ENCODE peak calls at places on chromosomes 3 and 15, in ten cellular contexts. Z, X, V, N, Y, O, A, C, F and L are unnamed samples. For H3K27me3 and H3K4me1, the result is how much of the 10 kb centered on the place peaks cover.

GRCh38 chr15:99928429-99928981 is 195.3 kb upstream of the LYSMD4 start:
- DNase-seq in Z (peak), X (peak), V (peak), N (peak), Y (peak), O (peak), A (peak), C (peak), F (peak), L (peak)

GRCh38 chr3:177618873-177619771 is 421.8 kb upstream of the TBL1XR1 start:
- DNase-seq in Z (peak), X (peak), V (no peak), N (no peak), Y (no peak), O (no peak), A (no peak), C (no peak), F (no peak), L (no peak)

GRCh38 chr3:69439683-69440270 is 53.9 kb upstream of the FRMD4B start:
- DNase-seq in Z (peak), X (peak), V (no peak), N (no peak), Y (no peak), O (no peak), A (no peak), C (no peak), F (no peak), L (no peak)

GRCh38 chr3:28022916-28023315 is 218.5 kb upstream of the CMC1 start:
- DNase-seq in Z (no peak), X (no peak), V (no peak), N (no peak), Y (no peak), O (no peak), A (no peak), C (no peak), F (no peak), L (no peak)

GRCh38 chr15:78302579-78302978 is 3.2 kb upstream of the SKIC8 start:
- DNase-seq in Z (peak), X (peak), V (no peak), N (no peak), Y (no peak), O (no peak), A (no peak), C (no peak), F (no peak), L (no peak)

GRCh38 chr15:77533530-77533929 is 99.2 kb downstream of the LINGO1 start:
- DNase-seq in Z (no peak), X (no peak), V (no peak), N (no peak), Y (no peak), O (no peak), A (no peak), C (no peak), F (peak), L (peak)

GRCh38 chr3:53350652-53351051 is 3.3 kb upstream of the DCP1A start:
- DNase-seq in Z (peak), X (peak), V (no peak), N (no peak), Y (no peak), O (no peak), A (peak), C (no peak), F (no peak), L (peak)

GRCh38 chr3:185059766-185060165 is 93.1 kb downstream of the C3orf70 start:
- DNase-seq in Z (no peak), X (no peak), V (no peak), N (no peak), Y (no peak), O (no peak), A (peak), C (no peak), F (no peak), L (no peak)

GRCh38 chr3:13574798-13575451 is 26.0 kb downstream of the FBLN2 start:
- DNase-seq in Z (peak), X (no peak), V (no peak), N (peak), Y (no peak), O (no peak), A (no peak), C (no peak), F (no peak), L (peak)

GRCh38 chr3:159764211-159765024 is 224.2 kb upstream of the IL12A start:
- DNase-seq in Z (peak), X (peak), V (peak), N (peak), Y (no peak), O (no peak), A (peak), C (peak), F (peak), L (no peak)

GRCh38 chr3:37985637-37986320 is 4.8 kb upstream of the VILL start:
- DNase-seq in Z (peak), X (peak), V (peak), N (peak), Y (no peak), O (peak), A (peak), C (peak), F (peak), L (peak)

GRCh38 chr15:70505411-70505919 is 257.9 kb downstream of the UACA start:
- DNase-seq in Z (peak), X (peak), V (no peak), N (no peak), Y (no peak), O (no peak), A (no peak), C (peak), F (no peak), L (no peak)

GRCh38 chr3:53169045-53169831 is 8.2 kb downstream of the PRKCD start:
- DNase-seq in Z (no peak), X (no peak), V (no peak), N (peak), Y (no peak), O (peak), A (no peak), C (no peak), F (no peak), L (peak)

GRCh38 chr3:121998588-121999473 is 23.2 kb downstream of the ILDR1 start:
- DNase-seq in Z (no peak), X (no peak), V (no peak), N (no peak), Y (no peak), O (no peak), A (no peak), C (no peak), F (no peak), L (peak)

GRCh38 chr3:126770096-126770495 is 66.1 kb downstream of the CHCHD6 start:
- DNase-seq in Z (no peak), X (no peak), V (no peak), N (no peak), Y (no peak), O (no peak), A (no peak), C (no peak), F (no peak), L (no peak)

GRCh38 chr3:170502297-170502696 is 83.6 kb downstream of the SLC7A14 start:
- DNase-seq in Z (peak), X (peak), V (no peak), N (peak), Y (no peak), O (no peak), A (no peak), C (no peak), F (no peak), L (no peak)

GRCh38 chr15:82021992-82022391 is 23.8 kb downstream of the MEX3B start:
- DNase-seq in Z (peak), X (peak), V (no peak), N (peak), Y (no peak), O (no peak), A (no peak), C (no peak), F (no peak), L (no peak)

GRCh38 chr3:179811321-179812095 is 158.7 kb downstream of the USP13 start:
- DNase-seq in Z (peak), X (peak), V (no peak), N (peak), Y (no peak), O (peak), A (peak), C (no peak), F (no peak), L (peak)

GRCh38 chr3:171936231-171936841 is 93.2 kb downstream of the TMEM212 start:
- DNase-seq in Z (peak), X (peak), V (no peak), N (no peak), Y (no peak), O (no peak), A (no peak), C (no peak), F (no peak), L (no peak)

GRCh38 chr3:195197764-195198423 is 73.1 kb downstream of the XXYLT1 start:
- DNase-seq in Z (peak), X (peak), V (no peak), N (no peak), Y (no peak), O (peak), A (no peak), C (no peak), F (no peak), L (peak)

GRCh38 chr3:16056210-16056607 is 118.3 kb upstream of the GALNT15 start:
- DNase-seq in Z (no peak), X (peak), V (no peak), N (peak), Y (no peak), O (no peak), A (no peak), C (no peak), F (no peak), L (no peak)

GRCh38 chr15:40357723-40358491 is at the start of gene DISP2:
- DNase-seq in Z (peak), X (peak), V (peak), N (peak), Y (no peak), O (peak), A (peak), C (peak), F (peak), L (peak)

GRCh38 chr3:143383433-143383832 is 263.9 kb downstream of the CHST2 start:
- DNase-seq in Z (no peak), X (no peak), V (no peak), N (no peak), Y (no peak), O (no peak), A (no peak), C (no peak), F (no peak), L (no peak)

GRCh38 chr15:99550077-99550476 is 15.7 kb upstream of the MEF2A start:
- DNase-seq in Z (no peak), X (no peak), V (no peak), N (no peak), Y (no peak), O (no peak), A (no peak), C (no peak), F (no peak), L (no peak)

GRCh38 chr3:146501752-146502151 is 32.4 kb upstream of the PLSCR2 start:
- DNase-seq in Z (no peak), X (no peak), V (no peak), N (no peak), Y (no peak), O (no peak), A (no peak), C (no peak), F (no peak), L (no peak)

GRCh38 chr3:146505496-146505895 is 36.1 kb upstream of the PLSCR2 start:
- DNase-seq in Z (no peak), X (peak), V (no peak), N (no peak), Y (no peak), O (no peak), A (no peak), C (no peak), F (no peak), L (no peak)

GRCh38 chr3:146502887-146503458 is 33.6 kb upstream of the PLSCR2 start:
- DNase-seq in Z (peak), X (no peak), V (no peak), N (no peak), Y (no peak), O (no peak), A (no peak), C (no peak), F (no peak), L (no peak)

GRCh38 chr3:146504546-146505197 is 35.3 kb upstream of the PLSCR2 start:
- DNase-seq in Z (no peak), X (no peak), V (no peak), N (no peak), Y (no peak), O (no peak), A (no peak), C (no peak), F (no peak), L (peak)

GRCh38 chr3:146503459-146504202 is 34.3 kb upstream of the PLSCR2 start:
- DNase-seq in Z (peak), X (peak), V (no peak), N (no peak), Y (no peak), O (no peak), A (peak), C (no peak), F (no peak), L (no peak)
- TF ChIP-seq CTCF in Z (no peak), X (no peak), V (no peak), N (no peak), Y (no peak), O (no peak), A (no peak), C (no peak), F (no peak), L (peak)

GRCh38 chr3:123357275-123357674 is 91.6 kb downstream of the ADCY5 start:
- DNase-seq in Z (no peak), X (no peak), V (no peak), N (no peak), Y (no peak), O (no peak), A (no peak), C (peak), F (no peak), L (peak)
- H3K27me3 ChIP-seq in Z (under half), X (under half), V (under half), N (under half), Y (under half), O (under half), A (under half), C (under half), F (under half), L (under half)

GRCh38 chr3:194160158-194160557 is 24.2 kb downstream of the HES1 start:
- DNase-seq in Z (no peak), X (no peak), V (no peak), N (no peak), Y (no peak), O (no peak), A (no peak), C (no peak), F (no peak), L (no peak)
- H3K4me1 ChIP-seq in Z (under half), X (under half), V (under half), N (under half), Y (under half), O (under half), A (under half), C (under half), F (under half), L (under half)

GRCh38 chr3:150330174-150330573 is 77.9 kb upstream of the TSC22D2 start:
- DNase-seq in Z (no peak), X (no peak), V (no peak), N (no peak), Y (no peak), O (no peak), A (no peak), C (no peak), F (no peak), L (no peak)

GRCh38 chr3:150330872-150331271 is 77.2 kb upstream of the TSC22D2 start:
- DNase-seq in Z (no peak), X (no peak), V (no peak), N (no peak), Y (no peak), O (no peak), A (no peak), C (no peak), F (no peak), L (no peak)

GRCh38 chr3:150327678-150328667 is 80.1 kb upstream of the TSC22D2 start:
- DNase-seq in Z (no peak), X (no peak), V (no peak), N (no peak), Y (no peak), O (no peak), A (no peak), C (no peak), F (no peak), L (no peak)

GRCh38 chr3:150331978-150332568 is 76.0 kb upstream of the TSC22D2 start:
- DNase-seq in Z (no peak), X (no peak), V (no peak), N (no peak), Y (no peak), O (no peak), A (no peak), C (no peak), F (no peak), L (no peak)

GRCh38 chr3:150329408-150329807 is 78.7 kb upstream of the TSC22D2 start:
- DNase-seq in Z (no peak), X (no peak), V (no peak), N (no peak), Y (no peak), O (no peak), A (no peak), C (no peak), F (no peak), L (no peak)
- TF ChIP-seq CTCF in Z (no peak), X (no peak), V (no peak), N (no peak), Y (no peak), O (no peak), A (no peak), C (no peak), F (no peak), L (no peak)

GRCh38 chr15:65979316-65979715 is 110.0 kb downstream of the RAB11A start:
- DNase-seq in Z (peak), X (no peak), V (no peak), N (no peak), Y (no peak), O (peak), A (no peak), C (peak), F (no peak), L (no peak)

GRCh38 chr15:65979837-65980236 is 110.5 kb downstream of the RAB11A start:
- DNase-seq in Z (no peak), X (no peak), V (no peak), N (no peak), Y (no peak), O (no peak), A (no peak), C (no peak), F (no peak), L (no peak)

GRCh38 chr15:65980824-65981456 is 111.6 kb downstream of the RAB11A start:
- DNase-seq in Z (peak), X (peak), V (peak), N (peak), Y (no peak), O (peak), A (peak), C (no peak), F (peak), L (peak)

GRCh38 chr15:65982941-65983340 is 113.7 kb downstream of the RAB11A start:
- DNase-seq in Z (no peak), X (no peak), V (no peak), N (no peak), Y (no peak), O (no peak), A (no peak), C (no peak), F (no peak), L (no peak)

GRCh38 chr15:65981837-65982696 is 112.8 kb downstream of the RAB11A start:
- DNase-seq in Z (no peak), X (no peak), V (no peak), N (peak), Y (no peak), O (no peak), A (peak), C (peak), F (peak), L (peak)
- H3K27me3 ChIP-seq in Z (half or more), X (under half), V (under half), N (under half), Y (under half), O (under half), A (under half), C (under half), F (under half), L (under half)

GRCh38 chr3:30610702-30611410 is 4.5 kb downstream of the TGFBR2 start:
- DNase-seq in Z (no peak), X (no peak), V (no peak), N (no peak), Y (no peak), O (no peak), A (no peak), C (no peak), F (no peak), L (no peak)

GRCh38 chr3:30607032-30607833 is 832 bp downstream of the TGFBR2 start:
- DNase-seq in Z (no peak), X (peak), V (peak), N (peak), Y (no peak), O (peak), A (peak), C (peak), F (peak), L (peak)

GRCh38 chr3:30611613-30612421 is 5.4 kb downstream of the TGFBR2 start:
- DNase-seq in Z (peak), X (no peak), V (no peak), N (no peak), Y (no peak), O (no peak), A (no peak), C (no peak), F (no peak), L (no peak)

GRCh38 chr3:30612422-30613134 is 6.2 kb downstream of the TGFBR2 start:
- DNase-seq in Z (no peak), X (no peak), V (no peak), N (no peak), Y (no peak), O (no peak), A (no peak), C (no peak), F (no peak), L (no peak)

GRCh38 chr3:30609930-30610701 is 3.7 kb downstream of the TGFBR2 start:
- DNase-seq in Z (no peak), X (no peak), V (no peak), N (no peak), Y (no peak), O (no peak), A (no peak), C (no peak), F (no peak), L (no peak)
- H3K4me1 ChIP-seq in Z (under half), X (under half), V (under half), N (under half), Y (under half), O (half or more), A (under half), C (half or more), F (under half), L (under half)

GRCh38 chr3:189739396-189739795 is 108.2 kb downstream of the TP63 start:
- DNase-seq in Z (no peak), X (no peak), V (no peak), N (no peak), Y (no peak), O (no peak), A (no peak), C (no peak), F (no peak), L (no peak)

GRCh38 chr3:189745622-189746021 is 114.4 kb downstream of the TP63 start:
- DNase-seq in Z (no peak), X (no peak), V (no peak), N (no peak), Y (no peak), O (no peak), A (no peak), C (no peak), F (no peak), L (no peak)

GRCh38 chr3:189748046-189748445 is 116.9 kb downstream of the TP63 start:
- DNase-seq in Z (no peak), X (no peak), V (no peak), N (no peak), Y (no peak), O (no peak), A (no peak), C (no peak), F (no peak), L (no peak)

GRCh38 chr3:189744235-189744634 is 113.0 kb downstream of the TP63 start:
- DNase-seq in Z (no peak), X (no peak), V (no peak), N (no peak), Y (no peak), O (no peak), A (no peak), C (no peak), F (no peak), L (peak)
- TF ChIP-seq CTCF in Z (no peak), X (peak), V (no peak), N (no peak), Y (no peak), O (no peak), A (no peak), C (no peak), F (no peak), L (peak)